ENCODE peak calls at places on chromosomes 5 and 9, in five cellular contexts. One of them, this sample, is unnamed.

GRCh38 chr9:23638011-23638410 is 188.0 kb downstream of the ELAVL2 start:
- DNase-seq in tibial artery: no peak
- DNase-seq in PC-9: no peak
- DNase-seq in fibroblast of mammary gland: no peak
- DNase-seq in WERI-Rb-1: no peak
- DNase-seq in this sample: no peak

GRCh38 chr9:113963017-113963620 is 87.0 kb downstream of the ZNF618 start:
- DNase-seq in tibial artery: no peak
- DNase-seq in PC-9: no peak
- DNase-seq in fibroblast of mammary gland: peak
- DNase-seq in WERI-Rb-1: peak
- DNase-seq in this sample: peak

GRCh38 chr9:134424818-134425217 is 98.6 kb downstream of the RXRA start:
- DNase-seq in tibial artery: no peak
- DNase-seq in PC-9: no peak
- DNase-seq in fibroblast of mammary gland: no peak
- DNase-seq in WERI-Rb-1: no peak
- DNase-seq in this sample: no peak

GRCh38 chr5:171850354-171850947 is 64.8 kb downstream of the SMIM23 start:
- DNase-seq in tibial artery: no peak
- DNase-seq in PC-9: no peak
- DNase-seq in fibroblast of mammary gland: peak
- DNase-seq in WERI-Rb-1: no peak
- DNase-seq in this sample: no peak

GRCh38 chr9:129138476-129139232 is 27.4 kb downstream of the PTPA start:
- DNase-seq in tibial artery: peak
- DNase-seq in PC-9: no peak
- DNase-seq in fibroblast of mammary gland: peak
- DNase-seq in WERI-Rb-1: no peak
- DNase-seq in this sample: peak

GRCh38 chr9:124980434-124980833 is 39.6 kb upstream of the GOLGA1 start:
- DNase-seq in tibial artery: no peak
- DNase-seq in PC-9: no peak
- DNase-seq in fibroblast of mammary gland: no peak
- DNase-seq in WERI-Rb-1: no peak
- DNase-seq in this sample: no peak

GRCh38 chr5:152683205-152683604 is 278.1 kb upstream of the NMUR2 start:
- DNase-seq in tibial artery: no peak
- DNase-seq in PC-9: no peak
- DNase-seq in fibroblast of mammary gland: no peak
- DNase-seq in WERI-Rb-1: no peak
- DNase-seq in this sample: no peak

GRCh38 chr9:129761901-129762359 is 9.1 kb upstream of the PTGES start:
- DNase-seq in tibial artery: no peak
- DNase-seq in PC-9: peak
- DNase-seq in fibroblast of mammary gland: peak
- DNase-seq in WERI-Rb-1: no peak
- DNase-seq in this sample: no peak

GRCh38 chr5:157022002-157022401 is 36.9 kb downstream of the HAVCR1 start:
- DNase-seq in tibial artery: no peak
- DNase-seq in PC-9: no peak
- DNase-seq in fibroblast of mammary gland: no peak
- DNase-seq in WERI-Rb-1: no peak
- DNase-seq in this sample: no peak

GRCh38 chr9:87699835-87700234 is 26.1 kb upstream of the CTSL start:
- DNase-seq in tibial artery: no peak
- DNase-seq in PC-9: no peak
- DNase-seq in fibroblast of mammary gland: no peak
- DNase-seq in WERI-Rb-1: no peak
- DNase-seq in this sample: no peak

GRCh38 chr5:37789991-37790390 is 49.9 kb downstream of the GDNF start:
- DNase-seq in tibial artery: no peak
- DNase-seq in PC-9: no peak
- DNase-seq in fibroblast of mammary gland: peak
- DNase-seq in WERI-Rb-1: no peak
- DNase-seq in this sample: no peak

GRCh38 chr9:109181284-109181683 is 14.2 kb upstream of the FRRS1L start:
- DNase-seq in tibial artery: no peak
- DNase-seq in PC-9: no peak
- DNase-seq in fibroblast of mammary gland: no peak
- DNase-seq in WERI-Rb-1: no peak
- DNase-seq in this sample: no peak

GRCh38 chr5:90022711-90023053 is 386.9 kb downstream of the CETN3 start:
- DNase-seq in tibial artery: no peak
- DNase-seq in PC-9: no peak
- DNase-seq in fibroblast of mammary gland: no peak
- DNase-seq in WERI-Rb-1: no peak
- DNase-seq in this sample: no peak

GRCh38 chr9:99071313-99072039 is 33.4 kb upstream of the TGFBR1 start:
- DNase-seq in tibial artery: peak
- DNase-seq in PC-9: no peak
- DNase-seq in fibroblast of mammary gland: no peak
- DNase-seq in WERI-Rb-1: no peak
- DNase-seq in this sample: peak

GRCh38 chr5:67246108-67246507 is 49.5 kb upstream of the CD180 start:
- DNase-seq in tibial artery: no peak
- DNase-seq in PC-9: no peak
- DNase-seq in fibroblast of mammary gland: peak
- DNase-seq in WERI-Rb-1: peak
- DNase-seq in this sample: no peak

GRCh38 chr5:119537704-119538103 is 85.4 kb downstream of the HSD17B4 start:
- DNase-seq in tibial artery: no peak
- DNase-seq in PC-9: peak
- DNase-seq in fibroblast of mammary gland: peak
- DNase-seq in WERI-Rb-1: no peak
- DNase-seq in this sample: no peak

GRCh38 chr5:160852049-160852448 is at the start of gene ATP10B:
- DNase-seq in tibial artery: no peak
- DNase-seq in PC-9: no peak
- DNase-seq in fibroblast of mammary gland: no peak
- DNase-seq in WERI-Rb-1: no peak
- DNase-seq in this sample: no peak

GRCh38 chr9:136267261-136268111 is 21.9 kb upstream of the QSOX2 start:
- DNase-seq in tibial artery: peak
- DNase-seq in PC-9: peak
- DNase-seq in fibroblast of mammary gland: peak
- DNase-seq in WERI-Rb-1: no peak
- DNase-seq in this sample: peak

GRCh38 chr5:87541033-87541432 is 128.3 kb upstream of the CCNH start:
- DNase-seq in tibial artery: no peak
- DNase-seq in PC-9: peak
- DNase-seq in fibroblast of mammary gland: peak
- DNase-seq in WERI-Rb-1: peak
- DNase-seq in this sample: peak

GRCh38 chr5:39256472-39256871 is 37.1 kb upstream of the FYB1 start:
- DNase-seq in tibial artery: no peak
- DNase-seq in PC-9: peak
- DNase-seq in fibroblast of mammary gland: peak
- DNase-seq in WERI-Rb-1: no peak
- DNase-seq in this sample: no peak

GRCh38 chr9:16247188-16247875 is 623.1 kb downstream of the BNC2 start:
- DNase-seq in tibial artery: peak
- DNase-seq in PC-9: no peak
- DNase-seq in fibroblast of mammary gland: peak
- DNase-seq in WERI-Rb-1: no peak
- DNase-seq in this sample: peak

GRCh38 chr5:77850536-77851228 is 74.5 kb upstream of the TBCA start:
- DNase-seq in tibial artery: no peak
- DNase-seq in PC-9: no peak
- DNase-seq in fibroblast of mammary gland: no peak
- DNase-seq in WERI-Rb-1: no peak
- DNase-seq in this sample: no peak

GRCh38 chr9:18473551-18474279 is at the start of gene ADAMTSL1:
- DNase-seq in tibial artery: no peak
- DNase-seq in PC-9: no peak
- DNase-seq in fibroblast of mammary gland: peak
- DNase-seq in WERI-Rb-1: peak
- DNase-seq in this sample: peak

GRCh38 chr5:132776077-132776931 is 735 bp downstream of the SEPTIN8 start:
- DNase-seq in tibial artery: peak
- DNase-seq in PC-9: no peak
- DNase-seq in fibroblast of mammary gland: no peak
- DNase-seq in WERI-Rb-1: peak
- DNase-seq in this sample: peak

GRCh38 chr5:128546658-128547281 is 8.7 kb upstream of the FBN2 start:
- DNase-seq in tibial artery: no peak
- DNase-seq in PC-9: peak
- DNase-seq in fibroblast of mammary gland: no peak
- DNase-seq in WERI-Rb-1: no peak
- DNase-seq in this sample: no peak

GRCh38 chr5:106873558-106873957 is 797.2 kb downstream of the EFNA5 start:
- DNase-seq in tibial artery: no peak
- DNase-seq in PC-9: no peak
- DNase-seq in fibroblast of mammary gland: no peak
- DNase-seq in WERI-Rb-1: no peak
- DNase-seq in this sample: no peak

GRCh38 chr9:135216236-135216635 is 128.8 kb downstream of the OLFM1 start:
- DNase-seq in tibial artery: no peak
- DNase-seq in PC-9: no peak
- DNase-seq in fibroblast of mammary gland: no peak
- DNase-seq in WERI-Rb-1: no peak
- DNase-seq in this sample: peak

GRCh38 chr5:80985600-80986228 is 25.6 kb downstream of the RASGRF2 start:
- DNase-seq in tibial artery: no peak
- DNase-seq in PC-9: no peak
- DNase-seq in fibroblast of mammary gland: no peak
- DNase-seq in WERI-Rb-1: no peak
- DNase-seq in this sample: no peak

GRCh38 chr9:133760713-133761290 is 22.6 kb upstream of the SARDH start:
- DNase-seq in tibial artery: peak
- DNase-seq in PC-9: no peak
- DNase-seq in fibroblast of mammary gland: no peak
- DNase-seq in WERI-Rb-1: no peak
- DNase-seq in this sample: peak

GRCh38 chr9:91162311-91162710 is 199.4 kb downstream of the AUH start:
- DNase-seq in tibial artery: peak
- DNase-seq in PC-9: no peak
- DNase-seq in fibroblast of mammary gland: peak
- DNase-seq in WERI-Rb-1: no peak
- DNase-seq in this sample: no peak

GRCh38 chr9:91164724-91165520 is 196.8 kb downstream of the AUH start:
- DNase-seq in tibial artery: peak
- DNase-seq in PC-9: peak
- DNase-seq in fibroblast of mammary gland: peak
- DNase-seq in WERI-Rb-1: no peak
- DNase-seq in this sample: peak

GRCh38 chr9:91162784-91163440 is 198.8 kb downstream of the AUH start:
- DNase-seq in tibial artery: peak
- DNase-seq in PC-9: peak
- DNase-seq in fibroblast of mammary gland: no peak
- DNase-seq in WERI-Rb-1: no peak
- DNase-seq in this sample: no peak

GRCh38 chr9:91163441-91163772 is 198.3 kb downstream of the AUH start:
- DNase-seq in tibial artery: no peak
- DNase-seq in PC-9: no peak
- DNase-seq in fibroblast of mammary gland: no peak
- DNase-seq in WERI-Rb-1: no peak
- DNase-seq in this sample: no peak

GRCh38 chr9:91163773-91164471 is 197.8 kb downstream of the AUH start:
- DNase-seq in tibial artery: peak
- DNase-seq in PC-9: no peak
- DNase-seq in fibroblast of mammary gland: no peak
- DNase-seq in WERI-Rb-1: no peak
- DNase-seq in this sample: no peak
- H3K4me3 ChIP-seq in tibial artery: no peak
- H3K4me3 ChIP-seq in PC-9: no peak
- H3K4me3 ChIP-seq in fibroblast of mammary gland: no peak
- H3K4me3 ChIP-seq in WERI-Rb-1: no peak
- H3K4me3 ChIP-seq in this sample: no peak

GRCh38 chr5:2038337-2039179 is 155.8 kb upstream of the IRX4 start:
- DNase-seq in tibial artery: no peak
- DNase-seq in PC-9: peak
- DNase-seq in fibroblast of mammary gland: peak
- DNase-seq in WERI-Rb-1: peak
- DNase-seq in this sample: peak
- H3K4me3 ChIP-seq in tibial artery: peak
- H3K4me3 ChIP-seq in PC-9: no peak
- H3K4me3 ChIP-seq in fibroblast of mammary gland: no peak
- H3K4me3 ChIP-seq in WERI-Rb-1: peak
- H3K4me3 ChIP-seq in this sample: no peak

DNA sequence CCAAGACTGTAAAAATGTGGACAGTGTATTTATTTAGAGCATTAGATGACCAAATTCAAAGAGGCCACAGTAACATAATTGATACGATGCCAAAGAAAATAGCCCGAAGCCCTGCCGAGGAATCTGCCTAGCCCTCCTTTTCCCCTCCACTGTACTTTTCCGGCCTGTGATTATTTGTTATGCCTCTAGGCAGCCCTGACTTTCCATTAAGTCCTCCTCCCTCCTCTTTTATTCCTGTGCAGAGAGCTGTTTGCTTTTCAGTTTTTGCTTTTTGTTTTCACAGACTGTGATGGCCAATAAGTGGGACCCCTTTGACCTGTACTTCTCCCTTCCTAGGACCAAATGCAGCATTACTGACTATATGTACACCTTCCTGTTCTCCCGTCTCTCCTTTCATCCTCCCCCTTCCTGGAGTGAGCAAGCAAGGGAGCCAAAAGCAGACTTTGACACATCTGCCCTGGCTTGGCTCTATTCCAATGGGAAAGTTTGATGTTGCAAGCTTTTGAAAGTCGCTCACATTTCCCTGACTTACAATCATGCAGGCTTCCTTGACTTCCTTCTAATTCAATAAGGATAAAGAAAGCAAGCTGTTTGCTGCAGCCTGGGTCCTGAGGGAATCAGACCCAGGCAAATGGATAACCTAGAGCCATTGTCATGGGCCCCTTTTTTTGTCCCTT is 76.1 kb downstream of the NREP start:
- DNase-seq in tibial artery: peak
- DNase-seq in PC-9: peak
- DNase-seq in fibroblast of mammary gland: peak
- DNase-seq in WERI-Rb-1: no peak
- DNase-seq in this sample: no peak
- H3K4me3 ChIP-seq in tibial artery: no peak
- H3K4me3 ChIP-seq in PC-9: no peak
- H3K4me3 ChIP-seq in fibroblast of mammary gland: no peak
- H3K4me3 ChIP-seq in WERI-Rb-1: no peak
- H3K4me3 ChIP-seq in this sample: no peak

GRCh38 chr5:150904479-150905311 is at the start of gene ZNF300:
- DNase-seq in tibial artery: peak
- DNase-seq in PC-9: peak
- DNase-seq in fibroblast of mammary gland: peak
- DNase-seq in WERI-Rb-1: peak
- DNase-seq in this sample: peak
- H3K4me3 ChIP-seq in tibial artery: peak
- H3K4me3 ChIP-seq in PC-9: peak
- H3K4me3 ChIP-seq in fibroblast of mammary gland: peak
- H3K4me3 ChIP-seq in WERI-Rb-1: peak
- H3K4me3 ChIP-seq in this sample: peak

This sample was measured in aorta.